ENCODE peak calls at places on chromosome 17, in four cellular contexts. Q is AG04450; W is CD4-positive, alpha-beta T cell; K is naive thymus-derived CD4-positive, alpha-beta T cell. A is an unnamed sample.
A peak's percentile ranks its signal among the peaks of the same experiment; 100 is the strongest.

GRCh38 chr17:12683299-12683698 is 17.6 kb downstream of the MYOCD start:
- DNase-seq in Q (no peak), W (no peak), K (no peak), A (no peak)

GRCh38 chr17:50127661-50128361 is 2.1 kb downstream of the SAMD14 start:
- DNase-seq in Q (no peak), W (no peak), K (no peak), A (no peak)

GRCh38 chr17:57648720-57649119 is 96.4 kb downstream of the CCDC182 start:
- DNase-seq in Q (no peak), W (no peak), K (no peak), A (no peak)

GRCh38 chr17:49969134-49969759 is at the start of gene DLX4:
- DNase-seq in Q (no peak), W (no peak), K (no peak), A (no peak)

GRCh38 chr17:42459256-42459982 is 741 bp downstream of the ATP6V0A1 start:
- DNase-seq in Q (no peak), W (no peak), K (no peak), A (peak; percentile 27)

GRCh38 chr17:17706140-17707060 is 25.1 kb downstream of the RAI1 start:
- DNase-seq in Q (no peak), W (no peak), K (no peak), A (no peak)

GRCh38 chr17:43699438-43699756 is 37.7 kb upstream of the MEOX1 start:
- DNase-seq in Q (no peak), W (no peak), K (no peak), A (no peak)

GRCh38 chr17:68294196-68294555 is 2.9 kb downstream of the ARSG start:
- DNase-seq in Q (no peak), W (no peak), K (no peak), A (no peak)

GRCh38 chr17:27983853-27984252 is 58.6 kb upstream of the NLK start:
- DNase-seq in Q (no peak), W (no peak), K (no peak), A (no peak)

GRCh38 chr17:76519048-76519614 is 17.9 kb upstream of the RHBDF2 start:
- DNase-seq in Q (no peak), W (no peak), K (no peak), A (no peak)

GRCh38 chr17:19421926-19422325 is 10.9 kb downstream of the RNF112 start:
- DNase-seq in Q (no peak), W (no peak), K (no peak), A (no peak)

GRCh38 chr17:58786586-58787295 is 31.1 kb downstream of the PPM1E start:
- DNase-seq in Q (peak; percentile 56), W (no peak), K (no peak), A (no peak)

GRCh38 chr17:73323622-73324455 is 12.0 kb upstream of the CDC42EP4 start:
- DNase-seq in Q (no peak), W (no peak), K (no peak), A (no peak)

GRCh38 chr17:72687941-72688340 is 404.5 kb downstream of the SLC39A11 start:
- DNase-seq in Q (no peak), W (no peak), K (no peak), A (no peak)

GRCh38 chr17:57782051-57782490 is 37.0 kb upstream of the CCDC182 start:
- DNase-seq in Q (no peak), W (no peak), K (no peak), A (no peak)

GRCh38 chr17:63480826-63481487 is 4.1 kb downstream of the ACE start:
- DNase-seq in Q (no peak), W (no peak), K (no peak), A (no peak)

GRCh38 chr17:48004973-48005372 is 32.6 kb downstream of the COPZ2 start:
- DNase-seq in Q (no peak), W (no peak), K (no peak), A (no peak)
- H3K27ac ChIP-seq in Q (peak overlapping the region; percentile 21), W (no peak overlapping the region), K (no peak overlapping the region), A (peak overlapping the region; percentile 21)

GRCh38 chr17:82545071-82545462 is 25.5 kb downstream of the FOXK2 start:
- DNase-seq in Q (no peak), W (no peak), K (no peak), A (no peak)
- H3K27ac ChIP-seq in Q (no peak overlapping the region), W (no peak overlapping the region), K (no peak overlapping the region), A (peak overlapping the region; percentile 24)

GRCh38 chr17:1019451-1019850 is 22.5 kb downstream of the TIMM22 start:
- DNase-seq in Q (no peak), W (no peak), K (no peak), A (no peak)
- H3K27ac ChIP-seq in Q (no peak overlapping the region), W (no peak overlapping the region), K (no peak overlapping the region), A (peak overlapping the region; percentile 36)

GRCh38 chr17:37490638-37491614 is 1.2 kb downstream of the DUSP14 start:
- DNase-seq in Q (no peak), W (no peak), K (no peak), A (no peak)
- H3K27ac ChIP-seq in Q (peak overlapping the region; percentile 83), W (no peak overlapping the region), K (peak overlapping the region; percentile 66), A (peak overlapping the region; percentile 16)

DNA sequence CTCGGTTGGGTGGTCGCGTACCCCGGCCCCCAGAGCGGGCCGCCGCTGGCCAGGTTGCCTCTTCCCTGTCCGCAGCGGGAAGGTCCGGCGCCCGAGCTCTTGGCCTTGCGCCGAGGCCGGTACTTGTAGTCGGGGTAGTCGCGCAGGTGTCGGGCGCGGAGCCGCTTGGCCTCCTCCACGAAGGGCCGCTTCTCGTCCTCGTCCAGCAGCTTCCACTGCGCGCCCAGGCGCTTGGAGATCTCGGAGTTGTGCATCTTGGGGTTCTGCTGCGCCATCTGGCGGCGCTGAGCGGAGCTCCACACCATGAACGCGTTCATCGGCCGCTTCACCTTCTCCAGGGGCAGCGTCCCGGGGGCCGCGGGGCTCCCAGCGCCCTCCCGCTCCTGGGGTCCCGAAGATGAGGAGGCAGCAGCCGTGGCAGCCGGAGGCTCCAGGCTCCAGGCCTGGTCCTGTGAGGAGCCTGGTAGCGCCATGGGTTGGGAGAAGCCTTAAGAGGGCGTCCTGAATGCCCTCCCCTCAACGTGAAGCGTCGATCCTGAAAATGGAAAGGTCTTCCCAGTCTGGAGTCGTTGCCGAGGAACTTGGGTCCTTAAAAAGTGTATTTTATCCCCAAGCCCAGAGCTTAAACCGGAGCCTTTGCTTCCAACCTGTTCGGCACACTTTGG is 558 bp downstream of the SOX15 start:
- DNase-seq in Q (no peak), W (peak; percentile 58), K (peak; percentile 54), A (no peak)
- H3K27ac ChIP-seq in Q (peak overlapping the region; percentile 94), W (no peak overlapping the region), K (no peak overlapping the region), A (peak overlapping the region; percentile 52)

DNA sequence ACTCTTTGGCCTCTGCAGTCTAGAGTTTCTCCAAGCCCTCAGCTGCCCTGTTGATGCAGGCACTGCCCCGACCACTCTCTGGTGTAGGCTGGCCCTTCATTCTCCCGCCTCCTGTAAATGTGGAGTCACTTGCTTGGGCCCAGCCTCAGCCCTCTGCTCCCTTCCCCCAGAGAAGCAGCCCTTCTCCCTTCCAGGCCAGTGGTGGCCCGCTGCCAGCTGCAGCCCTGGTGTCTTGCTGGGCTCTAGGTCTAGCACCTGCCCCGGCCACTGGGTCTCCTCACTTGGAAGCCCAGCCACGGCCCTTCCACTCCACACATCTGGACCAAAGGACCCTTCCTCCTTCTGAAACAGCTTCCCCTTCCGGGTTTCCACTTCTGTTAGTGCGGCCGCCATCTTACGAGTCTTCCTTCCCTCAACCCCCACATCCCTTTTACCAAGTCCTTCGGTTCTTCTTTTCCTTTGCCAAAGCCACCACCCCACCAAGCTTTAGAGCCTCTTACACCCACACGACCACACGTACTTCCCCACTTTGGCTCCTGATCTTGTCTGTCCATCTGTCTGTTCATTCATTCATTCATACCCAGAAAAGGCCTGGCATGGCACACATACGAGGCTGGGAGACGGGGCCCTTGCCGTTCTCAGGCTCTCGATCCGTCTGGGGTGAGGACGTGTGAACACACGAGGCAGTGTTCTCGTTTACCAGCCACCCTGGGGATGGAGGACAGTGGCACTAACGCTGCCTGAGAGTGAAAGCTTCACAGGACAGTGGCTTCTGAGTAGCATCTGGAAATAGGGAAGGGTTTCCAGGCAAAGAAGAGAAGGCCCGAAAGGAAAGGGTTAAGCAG is 68.0 kb downstream of the ABR start:
- DNase-seq in Q (peak; percentile 21), W (no peak), K (no peak), A (no peak)
- H3K27ac ChIP-seq in Q (peak overlapping the region; percentile 77), W (no peak overlapping the region), K (no peak overlapping the region), A (peak overlapping the region; percentile 73)

GRCh38 chr17:39677072-39677471 is 8.8 kb downstream of the PNMT start:
- DNase-seq in Q (no peak), W (no peak), K (no peak), A (no peak)
- H3K27ac ChIP-seq in Q (no peak overlapping the region), W (no peak overlapping the region), K (no peak overlapping the region), A (no peak overlapping the region)

DNA sequence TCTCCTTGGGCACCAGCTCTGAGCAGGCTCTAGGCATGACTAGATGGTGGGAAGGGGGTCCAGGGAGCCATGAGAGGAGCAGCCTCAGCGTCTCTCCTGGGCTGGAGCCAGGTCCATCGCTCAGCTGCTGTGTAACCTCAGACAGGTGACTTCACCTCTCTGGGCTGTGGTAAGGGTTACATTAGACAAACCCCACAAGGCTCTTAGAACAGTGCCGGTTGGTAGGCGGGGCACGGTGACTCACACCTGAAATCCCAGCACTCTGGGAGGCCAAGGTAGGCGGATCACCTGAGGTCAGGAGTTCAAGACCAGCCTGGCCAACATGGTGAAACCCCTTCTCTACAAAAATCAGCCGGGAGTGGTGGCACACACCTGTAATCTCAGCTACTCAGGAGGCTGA is 18.1 kb upstream of the NPTX1 start:
- DNase-seq in Q (no peak), W (no peak), K (no peak), A (no peak)
- H3K27ac ChIP-seq in Q (no peak overlapping the region), W (no peak overlapping the region), K (no peak overlapping the region), A (no peak overlapping the region)